ENCODE peak calls at places on chromosomes 11 and 22, in six cellular contexts. Q, C, F, H, W and I are unnamed samples.

GRCh38 chr11:31968774-31969433 is 122.0 kb upstream of the RCN1 start:
- DNase-seq in Q (peak; percentile 35), C (no peak), F (no peak), H (no peak), W (no peak), I (no peak)

GRCh38 chr11:106644824-106645223 is 373.5 kb downstream of the GUCY1A2 start:
- DNase-seq in Q (no peak), C (no peak), F (no peak), H (no peak), W (no peak), I (no peak)

GRCh38 chr11:128323381-128323780 is 264.0 kb downstream of the ETS1 start:
- DNase-seq in Q (no peak), C (no peak), F (no peak), H (peak; percentile 38), W (no peak), I (peak; percentile 70)

GRCh38 chr22:39244496-39245129 is at the start of gene PDGFB:
- DNase-seq in Q (no peak), C (no peak), F (no peak), H (no peak), W (no peak), I (no peak)

GRCh38 chr22:33757443-33758124 is 162.7 kb downstream of the LARGE1 start:
- DNase-seq in Q (no peak), C (no peak), F (no peak), H (no peak), W (no peak), I (no peak)

GRCh38 chr11:13786688-13787087 is 118.2 kb downstream of the FAR1 start:
- DNase-seq in Q (no peak), C (no peak), F (no peak), H (no peak), W (no peak), I (no peak)

GRCh38 chr11:69919659-69920499 is 100.7 kb upstream of the FGF3 start:
- DNase-seq in Q (no peak), C (no peak), F (no peak), H (no peak), W (no peak), I (peak; percentile 54)

GRCh38 chr22:42434283-42434682 is 2.1 kb upstream of the NFAM1 start:
- DNase-seq in Q (no peak), C (no peak), F (no peak), H (peak; percentile 93), W (no peak), I (no peak)

GRCh38 chr22:43967069-43967468 is 11.8 kb downstream of the SAMM50 start:
- DNase-seq in Q (no peak), C (no peak), F (no peak), H (no peak), W (no peak), I (no peak)

GRCh38 chr11:15223318-15223717 is 108.6 kb downstream of the INSC start:
- DNase-seq in Q (no peak), C (no peak), F (no peak), H (no peak), W (no peak), I (no peak)

GRCh38 chr11:35893796-35894475 is 49.9 kb upstream of the LDLRAD3 start:
- DNase-seq in Q (no peak), C (no peak), F (no peak), H (no peak), W (no peak), I (no peak)

GRCh38 chr22:49776891-49777290 is 50.8 kb downstream of the BRD1 start:
- DNase-seq in Q (no peak), C (no peak), F (no peak), H (no peak), W (no peak), I (no peak)

GRCh38 chr22:19554834-19555404 is 30.7 kb upstream of the CLDN5 start:
- DNase-seq in Q (peak; percentile 31), C (no peak), F (no peak), H (peak; percentile 36), W (no peak), I (peak; percentile 54)

GRCh38 chr22:22210375-22210774 is 34.2 kb upstream of the VPREB1 start:
- DNase-seq in Q (peak; percentile 41), C (no peak), F (peak; percentile 42), H (no peak), W (no peak), I (peak; percentile 80)

GRCh38 chr11:72735495-72736027 is 16.6 kb downstream of the ARAP1 start:
- DNase-seq in Q (no peak), C (no peak), F (no peak), H (peak; percentile 31), W (no peak), I (no peak)

GRCh38 chr22:24501366-24502005 is 6.4 kb downstream of the UPB1 start:
- DNase-seq in Q (no peak), C (no peak), F (no peak), H (no peak), W (no peak), I (no peak)

GRCh38 chr11:130531061-130531460 is 82.6 kb downstream of the ADAMTS15 start:
- DNase-seq in Q (no peak), C (no peak), F (no peak), H (peak; percentile 93), W (no peak), I (no peak)

GRCh38 chr22:38696606-38697005 is 4.1 kb downstream of the JOSD1 start:
- DNase-seq in Q (peak; percentile 56), C (no peak), F (peak; percentile 18), H (no peak), W (no peak), I (peak; percentile 75)

GRCh38 chr11:36095716-36096115 is 151.9 kb downstream of the LDLRAD3 start:
- DNase-seq in Q (no peak), C (no peak), F (no peak), H (no peak), W (no peak), I (no peak)

GRCh38 chr22:28426346-28427132 is 253.1 kb downstream of the TTC28 start:
- DNase-seq in Q (no peak), C (no peak), F (no peak), H (no peak), W (no peak), I (no peak)

GRCh38 chr11:66473608-66474525 is 6.4 kb upstream of the DPP3 start:
- DNase-seq in Q (no peak), C (no peak), F (no peak), H (no peak), W (no peak), I (no peak)

GRCh38 chr11:3202759-3203158 is 15.9 kb downstream of the MRGPRG start:
- DNase-seq in Q (no peak), C (no peak), F (no peak), H (no peak), W (no peak), I (no peak)

GRCh38 chr22:40922484-40923303 is 28.5 kb upstream of the RBX1 start:
- DNase-seq in Q (peak; percentile 12), C (no peak), F (no peak), H (no peak), W (no peak), I (no peak)

GRCh38 chr11:91396243-91397133 is 828.1 kb upstream of the FAT3 start:
- DNase-seq in Q (no peak), C (no peak), F (no peak), H (no peak), W (no peak), I (no peak)